ENCODE peak calls at places on chromosome 2, in five cellular contexts. Q is tibial artery, E is BJ, I is Panc1, S is fibroblast of lung. X is an unnamed sample.

GRCh38 chr2:15092691-15093090 is 460.2 kb downstream of the LRATD1 start:
- DNase-seq in S (peak; percentile 47), Q (no peak), I (no peak), E (no peak), X (no peak)

GRCh38 chr2:55929476-55929875 is 5.9 kb upstream of the EFEMP1 start:
- DNase-seq in E (no peak), S (no peak), I (no peak), Q (no peak), X (no peak)

GRCh38 chr2:27291865-27292264 is 9.6 kb downstream of the TRIM54 start:
- DNase-seq in Q (no peak), S (no peak), E (no peak), I (no peak), X (no peak)

GRCh38 chr2:109232306-109232705 is 103.3 kb downstream of the SH3RF3 start:
- DNase-seq in Q (no peak), S (no peak), E (no peak), I (no peak), X (no peak)

GRCh38 chr2:104033399-104033798 is 820.5 kb upstream of the POU3F3 start:
- DNase-seq in Q (no peak), E (no peak), S (no peak), I (peak; percentile 12), X (no peak)

GRCh38 chr2:56015631-56016251 is 92.2 kb upstream of the EFEMP1 start:
- DNase-seq in I (no peak), S (no peak), Q (no peak), E (no peak), X (no peak)

GRCh38 chr2:3488768-3489448 is 30.4 kb downstream of the ADI1 start:
- DNase-seq in I (no peak), Q (no peak), S (no peak), E (no peak), X (no peak)

GRCh38 chr2:207049122-207049521 is 109.8 kb downstream of the CPO start:
- DNase-seq in I (no peak), Q (no peak), S (no peak), E (no peak), X (no peak)

GRCh38 chr2:200077210-200077650 is 121.8 kb downstream of the MAIP1 start:
- DNase-seq in E (peak; percentile 44), S (peak; percentile 96), Q (no peak), I (peak; percentile 69), X (peak; percentile 57)

GRCh38 chr2:176157499-176158305 is 595 bp downstream of the HOXD3 start:
- DNase-seq in I (no peak), Q (no peak), E (no peak), S (no peak), X (no peak)

GRCh38 chr2:40244251-40245010 is 207.5 kb downstream of the SLC8A1 start:
- DNase-seq in Q (peak; percentile 59), I (peak; percentile 8), S (peak; percentile 70), E (no peak), X (peak; percentile 28)

GRCh38 chr2:55779459-55780421 is 86.1 kb upstream of the PNPT1 start:
- DNase-seq in Q (no peak), E (peak; percentile 19), I (peak; percentile 87), S (peak; percentile 28), X (peak; percentile 89)

GRCh38 chr2:201880620-201881381 is 74.5 kb downstream of the CDK15 start:
- DNase-seq in E (peak; percentile 62), Q (peak; percentile 53), S (peak; percentile 74), I (no peak), X (no peak)

GRCh38 chr2:227703280-227703732 is 14.5 kb downstream of the SLC19A3 start:
- DNase-seq in Q (no peak), S (peak; percentile 31), E (no peak), I (no peak), X (no peak)

GRCh38 chr2:181891966-181892794 is 650 bp downstream of the ITPRID2 start:
- DNase-seq in E (peak; percentile 5), S (peak; percentile 63), I (peak; percentile 46), Q (peak; percentile 58), X (no peak)

GRCh38 chr2:74373189-74373588 is 6.9 kb downstream of the DCTN1 start:
- DNase-seq in S (no peak), E (no peak), I (no peak), Q (peak; percentile 39), X (no peak)

GRCh38 chr2:59585657-59586056 is 967.8 kb downstream of the BCL11A start:
- DNase-seq in E (no peak), S (no peak), I (no peak), Q (no peak), X (no peak)

GRCh38 chr2:214856116-214856515 is 46.6 kb upstream of the BARD1 start:
- DNase-seq in Q (no peak), S (no peak), E (no peak), I (no peak), X (no peak)

GRCh38 chr2:237662671-237663093 is 35.3 kb downstream of the LRRFIP1 start:
- DNase-seq in Q (peak; percentile 95), S (peak; percentile 88), E (peak; percentile 93), I (no peak), X (peak; percentile 51)

GRCh38 chr2:217402622-217403383 is 542.9 kb upstream of the TNP1 start:
- DNase-seq in E (no peak), I (no peak), S (peak; percentile 73), Q (no peak), X (no peak)

GRCh38 chr2:105437708-105438103 is 38.9 kb upstream of the FHL2 start:
- DNase-seq in E (no peak), I (no peak), Q (no peak), S (peak; percentile 95), X (no peak)

GRCh38 chr2:20469595-20469994 is 22.7 kb downstream of the RHOB start:
- DNase-seq in S (no peak), Q (peak; percentile 14), E (no peak), I (no peak), X (no peak)

GRCh38 chr2:85889648-85890281 is 975 bp upstream of the ST3GAL5 start:
- DNase-seq in I (no peak), S (no peak), E (no peak), Q (peak; percentile 62), X (no peak)

GRCh38 chr2:120777787-120778186 is 42.1 kb downstream of the GLI2 start:
- DNase-seq in S (no peak), E (no peak), Q (no peak), I (no peak), X (no peak)

GRCh38 chr2:180495606-180496005 is 484.8 kb upstream of the UBE2E3 start:
- DNase-seq in E (no peak), S (peak; percentile 51), I (no peak), Q (peak; percentile 50), X (no peak)

GRCh38 chr2:72765997-72766609 is 59.7 kb downstream of the EXOC6B start:
- DNase-seq in S (no peak), E (no peak), I (no peak), Q (no peak), X (no peak)

GRCh38 chr2:23390152-23390551 is 5.2 kb downstream of the KLHL29 start:
- DNase-seq in I (no peak), Q (no peak), S (no peak), E (no peak), X (no peak)

GRCh38 chr2:2664989-2665833 is 334.1 kb upstream of the MYT1L start:
- DNase-seq in Q (peak; percentile 50), I (peak; percentile 48), E (no peak), S (peak; percentile 65), X (peak; percentile 98)

GRCh38 chr2:235021752-235022151 is 69.9 kb downstream of the SH3BP4 start:
- DNase-seq in I (peak; percentile 95), Q (no peak), S (peak; percentile 74), E (peak; percentile 91), X (peak; percentile 56)

GRCh38 chr2:10846110-10846861 is 33.7 kb upstream of the PDIA6 start:
- DNase-seq in I (no peak), Q (no peak), S (no peak), E (no peak), X (no peak)

GRCh38 chr2:19048593-19049264 is 309.7 kb downstream of the OSR1 start:
- DNase-seq in E (no peak), S (peak; percentile 63), Q (no peak), I (no peak), X (no peak)

GRCh38 chr2:216590780-216591179 is 42.4 kb upstream of the IGFBP2 start:
- DNase-seq in Q (no peak), E (no peak), I (no peak), S (peak; percentile 66), X (no peak)

GRCh38 chr2:10132596-10132995 is 10.1 kb downstream of the RRM2 start:
- DNase-seq in I (no peak), S (no peak), Q (no peak), E (no peak), X (no peak)

DNA sequence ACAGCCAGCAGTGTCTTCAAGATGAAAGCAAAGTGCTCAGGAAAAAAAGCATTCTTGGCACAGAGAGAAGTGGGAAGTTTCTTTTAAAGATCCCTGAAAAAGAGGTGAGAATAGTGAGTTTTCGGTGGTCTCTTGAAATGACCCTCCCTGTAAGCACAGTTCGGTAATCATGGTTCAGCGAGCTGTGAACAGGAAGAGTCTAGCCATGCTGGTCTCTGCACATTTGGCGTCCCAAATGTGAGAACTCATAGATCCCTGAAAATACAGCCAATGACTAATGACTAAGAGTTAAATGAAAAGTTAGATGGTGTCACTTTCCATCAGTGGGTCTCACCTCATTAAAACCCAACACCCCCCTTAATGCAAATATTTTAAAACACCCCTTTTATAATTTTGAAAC is 3.4 kb downstream of the IL1R1 start:
- DNase-seq in I (no peak), S (no peak), Q (no peak), E (no peak), X (no peak)
- H3K4me3 ChIP-seq in I (no peak overlapping the region), S (no peak overlapping the region), Q (no peak overlapping the region), E (no peak overlapping the region), X (no peak overlapping the region)

GRCh38 chr2:239775623-239776440 is 249.3 kb downstream of the NDUFA10 start:
- DNase-seq in S (no peak), E (no peak), I (no peak), Q (no peak), X (no peak)
- TF ChIP-seq CTCF in S (peak; percentile 8), E (no peak), I (no peak), Q (no peak), X (no peak)

GRCh38 chr2:223896751-223897320 is 48.3 kb downstream of the WDFY1 start:
- DNase-seq in S (peak; percentile 21), Q (no peak), I (no peak), E (no peak), X (peak; percentile 23)
- H3K36me3 ChIP-seq in S (peaks cover 11% of the 10 kb centered on the region), Q (peaks cover 86% of the 10 kb centered on the region), I (peaks cover 18% of the 10 kb centered on the region), E (peaks cover 14% of the 10 kb centered on the region), X (no peaks in the 10 kb centered on the region)

GRCh38 chr2:71256421-71256820 is 29.5 kb upstream of the PAIP2B start:
- DNase-seq in S (no peak), I (no peak), Q (no peak), E (no peak), X (no peak)
- H3K4me3 ChIP-seq in S (no peak overlapping the region), I (no peak overlapping the region), Q (no peak overlapping the region), E (no peak overlapping the region), X (no peak overlapping the region)

X was measured in kidney epithelial cell.